ENCODE peak calls at places on chromosomes 1 and 21, in four cellular contexts. One of them, this sample, is unnamed.

GRCh38 chr1:65149391-65149729 is 1.4 kb downstream of the AK4 start:
- DNase-seq in KBM-7: no peak
- DNase-seq in T-helper 17 cell: no peak
- DNase-seq in posterior vena cava: no peak
- DNase-seq in this sample: no peak

GRCh38 chr1:12140016-12140415 is 26.8 kb upstream of the TNFRSF1B start:
- DNase-seq in KBM-7: no peak
- DNase-seq in T-helper 17 cell: no peak
- DNase-seq in posterior vena cava: no peak
- DNase-seq in this sample: no peak

GRCh38 chr1:52268372-52268771 is 97.6 kb downstream of the CC2D1B start:
- DNase-seq in KBM-7: peak; percentile 31
- DNase-seq in T-helper 17 cell: no peak
- DNase-seq in posterior vena cava: no peak
- DNase-seq in this sample: no peak

GRCh38 chr21:23887709-23888303 is 1719.5 kb downstream of the MRPL39 start:
- DNase-seq in KBM-7: peak; percentile 3
- DNase-seq in T-helper 17 cell: no peak
- DNase-seq in posterior vena cava: no peak
- DNase-seq in this sample: peak; percentile 1

GRCh38 chr1:212967767-212968166 is 17.4 kb downstream of the VASH2 start:
- DNase-seq in KBM-7: peak; percentile 46
- DNase-seq in T-helper 17 cell: no peak
- DNase-seq in posterior vena cava: no peak
- DNase-seq in this sample: no peak

GRCh38 chr1:236455242-236455641 is 61.2 kb downstream of the EDARADD start:
- DNase-seq in KBM-7: peak; percentile 3
- DNase-seq in T-helper 17 cell: no peak
- DNase-seq in posterior vena cava: no peak
- DNase-seq in this sample: no peak

GRCh38 chr1:169890761-169891538 is 2.7 kb downstream of the SCYL3 start:
- DNase-seq in KBM-7: peak; percentile 53
- DNase-seq in T-helper 17 cell: no peak
- DNase-seq in posterior vena cava: no peak
- DNase-seq in this sample: no peak

GRCh38 chr1:1889847-1890505 is 911 bp downstream of the GNB1 start:
- DNase-seq in KBM-7: peak; percentile 73
- DNase-seq in T-helper 17 cell: peak; percentile 40
- DNase-seq in posterior vena cava: peak; percentile 94
- DNase-seq in this sample: peak; percentile 36

GRCh38 chr1:235127774-235128452 is 724 bp downstream of the TOMM20 start:
- DNase-seq in KBM-7: no peak
- DNase-seq in T-helper 17 cell: no peak
- DNase-seq in posterior vena cava: no peak
- DNase-seq in this sample: no peak